ENCODE peak calls at places on chromosome 11, in eight cellular contexts. H, G, D, A, B, I, X and J are unnamed samples.

GRCh38 chr11:106178361-106178760 is 100.9 kb downstream of the AASDHPPT start:
- DNase-seq in X (no peak), I (no peak), A (no peak), B (no peak), H (no peak), G (no peak), D (no peak), J (no peak)

GRCh38 chr11:86421976-86422770 is 47.5 kb downstream of the CCDC81 start:
- DNase-seq in I (no peak), B (no peak), D (no peak), H (no peak), G (no peak), A (no peak), X (no peak), J (no peak)

GRCh38 chr11:70383664-70384395 is 14.5 kb upstream of the CTTN start:
- DNase-seq in G (no peak), X (no peak), A (no peak), H (no peak), D (no peak), I (no peak), B (no peak), J (no peak)

GRCh38 chr11:63280920-63281319 is 37.5 kb upstream of the SLC22A25 start:
- DNase-seq in D (no peak), X (no peak), I (no peak), B (no peak), G (no peak), H (no peak), A (no peak), J (no peak)

GRCh38 chr11:75858613-75859012 is 43.6 kb downstream of the UVRAG start:
- DNase-seq in A (no peak), D (no peak), I (no peak), H (no peak), G (no peak), B (no peak), X (no peak), J (no peak)

GRCh38 chr11:116326146-116326545 is 446.6 kb downstream of the BUD13 start:
- DNase-seq in I (no peak), B (no peak), D (no peak), A (no peak), X (no peak), H (no peak), G (no peak), J (no peak)

GRCh38 chr11:119907934-119908760 is 179.1 kb upstream of the NECTIN1 start:
- DNase-seq in I (no peak), G (peak; percentile 76), D (no peak), H (no peak), B (no peak), X (no peak), A (no peak), J (no peak)

GRCh38 chr11:113057038-113057437 is 95.8 kb downstream of the NCAM1 start:
- DNase-seq in G (no peak), A (no peak), I (no peak), B (no peak), D (no peak), X (no peak), H (no peak), J (no peak)

GRCh38 chr11:69931060-69931910 is 112.1 kb upstream of the FGF3 start:
- DNase-seq in D (no peak), B (no peak), H (no peak), I (no peak), G (no peak), X (no peak), A (no peak), J (no peak)

GRCh38 chr11:5922749-5923426 is 19.2 kb upstream of the OR56A3 start:
- DNase-seq in G (no peak), A (no peak), X (no peak), I (no peak), B (no peak), D (no peak), H (no peak), J (peak; percentile 69)

GRCh38 chr11:62842171-62842717 is 2.9 kb upstream of the WDR74 start:
- DNase-seq in A (no peak), H (no peak), D (peak; percentile 83), G (no peak), X (peak; percentile 26), I (no peak), B (no peak), J (peak; percentile 71)

GRCh38 chr11:46555269-46556054 is 38.4 kb downstream of the AMBRA1 start:
- DNase-seq in D (no peak), X (peak; percentile 29), H (no peak), I (no peak), A (no peak), B (peak; percentile 48), G (no peak), J (peak; percentile 63)